ENCODE peak calls at places on chromosomes 16 and 17, in seven cellular contexts. One of them, this sample, is unnamed.

GRCh38 chr16:51641191-51641765 is 490.2 kb upstream of the SALL1 start:
- DNase-seq in fibroblast of mammary gland: no peak
- DNase-seq in choroid plexus epithelial cell: no peak
- DNase-seq in lung: no peak
- DNase-seq in AG04450: no peak
- DNase-seq in psoas muscle: no peak
- DNase-seq in left lung: no peak
- DNase-seq in this sample: no peak

GRCh38 chr16:27633221-27633620 is 83.3 kb downstream of the KATNIP start:
- DNase-seq in fibroblast of mammary gland: no peak
- DNase-seq in left lung: no peak
- DNase-seq in psoas muscle: no peak
- DNase-seq in AG04450: no peak
- DNase-seq in lung: no peak
- DNase-seq in choroid plexus epithelial cell: no peak
- DNase-seq in this sample: no peak

GRCh38 chr17:32960815-32961214 is 30.8 kb upstream of the SPACA3 start:
- DNase-seq in choroid plexus epithelial cell: no peak
- DNase-seq in fibroblast of mammary gland: peak
- DNase-seq in psoas muscle: no peak
- DNase-seq in AG04450: no peak
- DNase-seq in lung: no peak
- DNase-seq in left lung: no peak
- DNase-seq in this sample: peak

GRCh38 chr17:80424261-80424660 is 9.3 kb downstream of the ENDOV start:
- DNase-seq in choroid plexus epithelial cell: no peak
- DNase-seq in AG04450: no peak
- DNase-seq in psoas muscle: peak
- DNase-seq in left lung: peak
- DNase-seq in fibroblast of mammary gland: no peak
- DNase-seq in lung: no peak
- DNase-seq in this sample: no peak

GRCh38 chr17:35046740-35047283 is 16.7 kb downstream of the RFFL start:
- DNase-seq in left lung: no peak
- DNase-seq in fibroblast of mammary gland: peak
- DNase-seq in choroid plexus epithelial cell: peak
- DNase-seq in lung: no peak
- DNase-seq in psoas muscle: no peak
- DNase-seq in AG04450: no peak
- DNase-seq in this sample: peak

GRCh38 chr17:82059272-82060000 is 6.2 kb downstream of the DUS1L start:
- DNase-seq in AG04450: no peak
- DNase-seq in psoas muscle: peak
- DNase-seq in fibroblast of mammary gland: no peak
- DNase-seq in lung: no peak
- DNase-seq in choroid plexus epithelial cell: no peak
- DNase-seq in left lung: peak
- DNase-seq in this sample: no peak

GRCh38 chr17:72120878-72121163 is at the start of gene SOX9:
- DNase-seq in fibroblast of mammary gland: peak
- DNase-seq in left lung: peak
- DNase-seq in lung: peak
- DNase-seq in choroid plexus epithelial cell: peak
- DNase-seq in psoas muscle: peak
- DNase-seq in AG04450: peak
- DNase-seq in this sample: peak

GRCh38 chr17:37088913-37089312 is 140.2 kb downstream of the AATF start:
- DNase-seq in left lung: no peak
- DNase-seq in lung: no peak
- DNase-seq in AG04450: no peak
- DNase-seq in psoas muscle: no peak
- DNase-seq in fibroblast of mammary gland: no peak
- DNase-seq in choroid plexus epithelial cell: no peak
- DNase-seq in this sample: no peak

GRCh38 chr16:66483689-66484452 is 56.8 kb downstream of the BEAN1 start:
- DNase-seq in left lung: peak
- DNase-seq in choroid plexus epithelial cell: peak
- DNase-seq in fibroblast of mammary gland: peak
- DNase-seq in lung: peak
- DNase-seq in psoas muscle: peak
- DNase-seq in AG04450: no peak
- DNase-seq in this sample: peak

GRCh38 chr16:4388275-4389021 is 16.8 kb downstream of the VASN start:
- DNase-seq in fibroblast of mammary gland: peak
- DNase-seq in left lung: no peak
- DNase-seq in AG04450: no peak
- DNase-seq in choroid plexus epithelial cell: peak
- DNase-seq in lung: no peak
- DNase-seq in psoas muscle: no peak
- DNase-seq in this sample: no peak

GRCh38 chr17:27457731-27458523 is 1.7 kb downstream of the KSR1 start:
- DNase-seq in choroid plexus epithelial cell: peak
- DNase-seq in lung: no peak
- DNase-seq in left lung: no peak
- DNase-seq in psoas muscle: no peak
- DNase-seq in fibroblast of mammary gland: no peak
- DNase-seq in AG04450: no peak
- DNase-seq in this sample: no peak

GRCh38 chr17:79082311-79083190 is 7.9 kb downstream of the ENGASE start:
- DNase-seq in choroid plexus epithelial cell: peak
- DNase-seq in fibroblast of mammary gland: peak
- DNase-seq in psoas muscle: peak
- DNase-seq in left lung: peak
- DNase-seq in lung: no peak
- DNase-seq in AG04450: no peak
- DNase-seq in this sample: no peak

GRCh38 chr17:79476074-79476473 is 134.8 kb downstream of the RBFOX3 start:
- DNase-seq in AG04450: no peak
- DNase-seq in left lung: no peak
- DNase-seq in lung: no peak
- DNase-seq in psoas muscle: no peak
- DNase-seq in fibroblast of mammary gland: no peak
- DNase-seq in choroid plexus epithelial cell: no peak
- DNase-seq in this sample: no peak

GRCh38 chr16:29804455-29805231 is 1.7 kb upstream of the MAZ start:
- DNase-seq in choroid plexus epithelial cell: peak
- DNase-seq in fibroblast of mammary gland: peak
- DNase-seq in psoas muscle: peak
- DNase-seq in lung: no peak
- DNase-seq in AG04450: no peak
- DNase-seq in left lung: no peak
- DNase-seq in this sample: no peak

DNA sequence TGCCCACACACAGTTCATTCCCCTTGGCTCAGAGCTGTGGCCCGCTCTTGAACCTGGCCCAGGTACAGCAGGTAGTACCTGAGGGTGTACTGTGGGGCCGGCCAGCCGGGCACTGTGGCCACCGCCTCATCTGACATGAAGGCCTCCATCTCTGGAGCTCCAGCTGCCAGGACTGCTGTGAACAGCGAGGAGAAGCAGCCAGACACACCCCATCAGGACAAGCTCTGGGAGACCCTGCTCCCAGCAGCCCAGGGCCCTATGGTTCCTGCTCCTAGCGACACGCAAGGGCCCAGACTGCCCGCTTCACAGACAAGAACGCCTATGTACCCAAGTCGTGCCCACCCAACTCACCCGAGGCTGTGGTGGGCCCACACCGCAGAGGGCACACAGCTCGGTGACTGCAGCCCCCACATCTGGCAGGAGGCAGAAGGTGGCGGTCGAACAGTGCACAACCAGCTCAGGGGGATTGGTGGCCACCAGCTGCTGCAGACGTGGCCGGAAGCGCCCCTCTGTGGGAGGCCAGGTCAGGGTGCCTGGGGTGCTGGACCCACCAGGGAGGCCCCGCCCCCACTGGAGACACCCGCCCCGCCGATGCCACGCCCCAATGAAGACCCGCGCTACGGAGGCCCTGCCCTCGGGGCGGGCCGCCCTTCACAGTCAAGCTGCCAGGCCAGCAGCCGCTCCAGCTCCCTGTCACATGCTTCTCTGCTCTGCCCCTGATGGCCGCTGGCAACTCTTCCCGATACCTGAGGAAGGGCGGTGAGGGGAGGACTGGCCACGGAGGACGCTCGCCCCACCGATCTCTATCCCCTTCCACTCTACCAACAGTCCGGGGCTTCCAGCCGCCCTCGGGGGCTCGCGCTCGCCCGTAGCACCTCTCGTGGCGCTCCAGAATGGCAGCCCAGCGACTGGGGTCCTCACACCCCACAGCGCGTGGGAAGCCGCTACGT is 1.1 kb upstream of the STUB1 start:
- DNase-seq in psoas muscle: peak
- DNase-seq in lung: peak
- DNase-seq in left lung: no peak
- DNase-seq in choroid plexus epithelial cell: peak
- DNase-seq in fibroblast of mammary gland: peak
- DNase-seq in AG04450: no peak
- DNase-seq in this sample: no peak
- H3K4me3 ChIP-seq in psoas muscle: peak
- H3K4me3 ChIP-seq in lung: no peak
- H3K4me3 ChIP-seq in left lung: peak
- H3K4me3 ChIP-seq in choroid plexus epithelial cell: peak
- H3K4me3 ChIP-seq in fibroblast of mammary gland: peak
- H3K4me3 ChIP-seq in AG04450: peak
- H3K4me3 ChIP-seq in this sample: peak

DNA sequence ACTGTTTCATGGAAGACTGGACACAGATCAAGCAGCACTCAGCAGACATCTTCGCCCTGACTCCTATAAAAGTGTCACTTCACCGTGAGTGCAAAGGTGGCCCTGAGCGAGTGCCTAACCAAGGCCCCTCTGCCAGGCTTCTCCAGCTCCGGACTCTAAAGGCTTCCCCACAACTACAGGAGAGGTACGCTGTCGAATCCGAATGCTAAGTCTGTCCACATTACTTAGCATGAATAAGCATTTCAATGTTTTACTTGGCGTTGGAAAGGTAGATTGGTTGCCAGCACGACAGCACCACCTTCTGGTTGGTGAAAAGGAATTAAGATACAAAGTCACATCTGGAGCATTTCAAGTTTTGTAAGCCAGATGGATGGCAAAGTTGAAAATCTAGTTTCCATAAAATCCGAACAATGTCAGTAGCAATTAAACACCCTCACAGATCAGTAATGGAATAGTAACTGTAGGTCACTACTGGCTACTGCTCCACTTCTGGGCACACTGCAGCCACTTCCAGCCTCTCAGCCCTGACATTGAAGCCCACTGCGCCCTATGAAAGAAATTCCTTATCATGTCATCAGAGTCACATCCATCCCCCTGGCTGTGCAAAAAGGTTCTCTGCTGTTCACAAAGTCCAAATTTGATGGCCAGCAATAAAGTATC is 100.9 kb downstream of the PARN start:
- DNase-seq in lung: peak
- DNase-seq in AG04450: peak
- DNase-seq in left lung: no peak
- DNase-seq in choroid plexus epithelial cell: peak
- DNase-seq in psoas muscle: peak
- DNase-seq in fibroblast of mammary gland: peak
- DNase-seq in this sample: peak
- H3K4me3 ChIP-seq in lung: no peak
- H3K4me3 ChIP-seq in AG04450: peak
- H3K4me3 ChIP-seq in left lung: no peak
- H3K4me3 ChIP-seq in choroid plexus epithelial cell: peak
- H3K4me3 ChIP-seq in psoas muscle: peak
- H3K4me3 ChIP-seq in fibroblast of mammary gland: no peak
- H3K4me3 ChIP-seq in this sample: no peak

DNA sequence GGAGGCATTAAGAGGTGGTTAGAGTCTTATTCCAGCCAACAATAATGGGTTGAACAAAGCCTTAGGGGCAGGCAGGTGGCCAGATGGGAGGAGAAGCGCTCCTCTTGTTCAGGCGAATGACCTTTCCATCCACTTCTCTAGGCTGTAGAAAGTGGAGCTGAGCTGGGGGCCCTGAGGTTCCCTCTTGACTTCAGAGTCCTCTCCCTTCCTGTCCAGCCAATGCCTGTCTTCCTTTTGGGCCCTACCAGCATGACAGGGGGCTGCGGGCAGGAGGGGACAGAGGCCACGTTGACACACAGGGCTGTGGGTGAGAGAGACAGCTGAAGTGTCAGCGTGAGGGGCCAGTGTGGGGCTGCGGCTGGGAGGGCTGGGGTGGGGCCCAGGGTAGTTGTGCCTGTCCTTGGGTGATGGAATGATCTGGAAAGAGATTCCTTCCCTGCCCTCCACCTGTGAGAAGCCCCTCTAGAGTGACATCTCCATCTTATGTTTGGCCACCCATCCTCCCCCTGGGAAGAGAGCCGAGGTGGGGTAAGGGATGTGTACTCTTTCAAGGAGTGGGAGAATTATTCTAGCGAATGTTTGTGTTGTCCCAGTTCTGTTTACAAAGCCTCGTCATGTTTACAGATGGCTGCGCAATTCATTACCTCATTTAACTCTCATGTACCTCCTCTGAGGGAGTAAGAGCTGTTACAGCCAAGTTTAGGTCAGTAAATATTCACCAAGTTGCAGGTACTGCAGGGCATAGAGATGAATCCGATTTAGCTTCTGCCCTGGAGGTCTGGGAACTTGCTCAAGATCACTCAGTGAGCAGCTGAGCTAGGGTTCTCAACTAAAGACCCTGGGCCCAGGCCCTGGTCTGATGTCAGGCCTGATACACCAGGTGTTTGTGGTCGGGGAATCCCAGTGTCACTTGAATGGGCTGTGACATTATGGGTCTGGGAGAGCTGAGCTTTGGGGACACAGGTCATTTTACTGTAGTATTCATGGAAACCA is 3.3 kb downstream of the ERBB2 start:
- DNase-seq in choroid plexus epithelial cell: no peak
- DNase-seq in lung: no peak
- DNase-seq in psoas muscle: no peak
- DNase-seq in left lung: peak
- DNase-seq in fibroblast of mammary gland: no peak
- DNase-seq in AG04450: no peak
- DNase-seq in this sample: no peak
- H3K4me3 ChIP-seq in choroid plexus epithelial cell: no peak
- H3K4me3 ChIP-seq in lung: no peak
- H3K4me3 ChIP-seq in psoas muscle: no peak
- H3K4me3 ChIP-seq in left lung: no peak
- H3K4me3 ChIP-seq in fibroblast of mammary gland: no peak
- H3K4me3 ChIP-seq in AG04450: no peak
- H3K4me3 ChIP-seq in this sample: no peak

GRCh38 chr17:7850118-7850504 is 4.8 kb upstream of the TMEM88 start:
- DNase-seq in lung: no peak
- DNase-seq in left lung: no peak
- DNase-seq in fibroblast of mammary gland: no peak
- DNase-seq in psoas muscle: no peak
- DNase-seq in AG04450: no peak
- DNase-seq in choroid plexus epithelial cell: no peak
- DNase-seq in this sample: no peak

GRCh38 chr17:7852262-7852670 is 2.6 kb upstream of the TMEM88 start:
- DNase-seq in fibroblast of mammary gland: no peak
- DNase-seq in lung: no peak
- DNase-seq in left lung: no peak
- DNase-seq in AG04450: no peak
- DNase-seq in choroid plexus epithelial cell: no peak
- DNase-seq in psoas muscle: peak
- DNase-seq in this sample: no peak

GRCh38 chr17:7851438-7852261 is 3.2 kb upstream of the TMEM88 start:
- DNase-seq in AG04450: no peak
- DNase-seq in fibroblast of mammary gland: peak
- DNase-seq in choroid plexus epithelial cell: peak
- DNase-seq in psoas muscle: peak
- DNase-seq in left lung: peak
- DNase-seq in lung: peak
- DNase-seq in this sample: peak

GRCh38 chr17:7849185-7850117 is 5.4 kb upstream of the TMEM88 start:
- DNase-seq in fibroblast of mammary gland: no peak
- DNase-seq in left lung: no peak
- DNase-seq in AG04450: no peak
- DNase-seq in choroid plexus epithelial cell: no peak
- DNase-seq in psoas muscle: peak
- DNase-seq in lung: no peak
- DNase-seq in this sample: no peak

GRCh38 chr17:7850970-7851437 is 3.9 kb upstream of the TMEM88 start:
- DNase-seq in psoas muscle: peak
- DNase-seq in choroid plexus epithelial cell: no peak
- DNase-seq in AG04450: no peak
- DNase-seq in fibroblast of mammary gland: no peak
- DNase-seq in left lung: no peak
- DNase-seq in lung: no peak
- DNase-seq in this sample: no peak
- H3K4me3 ChIP-seq in psoas muscle: peak
- H3K4me3 ChIP-seq in choroid plexus epithelial cell: no peak
- H3K4me3 ChIP-seq in AG04450: no peak
- H3K4me3 ChIP-seq in fibroblast of mammary gland: no peak
- H3K4me3 ChIP-seq in left lung: no peak
- H3K4me3 ChIP-seq in lung: no peak
- H3K4me3 ChIP-seq in this sample: no peak

This sample was measured in brain microvascular endothelial cell.